ENCODE peak calls at places on chromosome 4, in ten cellular contexts. Q is CD8-positive, alpha-beta T cell; M is left ventricle myocardium inferior; O is A549; D is tibial nerve; C is HCT116; R is hepatocyte; I is sigmoid colon; N is aorta; U is heart right ventricle. J is an unnamed sample. For H3K4me1, the result is how much of the 10 kb centered on the place peaks cover.

GRCh38 chr4:159434496-159435241 is 331.8 kb downstream of the RAPGEF2 start:
- DNase-seq in U (no peak), D (no peak), M (no peak), Q (no peak), R (no peak), O (no peak), N (no peak), C (no peak), I (no peak), J (no peak)

GRCh38 chr4:100838286-100838685 is 320.5 kb upstream of the EMCN start:
- DNase-seq in U (no peak), Q (no peak), N (no peak), C (no peak), R (no peak), O (no peak), D (no peak), M (no peak), I (no peak), J (no peak)

GRCh38 chr4:34105311-34105710 is 2139.0 kb downstream of the ARAP2 start:
- DNase-seq in C (no peak), I (no peak), D (no peak), O (no peak), Q (no peak), N (no peak), R (no peak), U (no peak), M (no peak), J (no peak)

GRCh38 chr4:140333523-140333922 is 39.9 kb upstream of the SCOC start:
- DNase-seq in R (no peak), N (no peak), I (no peak), D (no peak), U (no peak), C (no peak), O (no peak), Q (no peak), M (no peak), J (no peak)

GRCh38 chr4:14167876-14168510 is 540.5 kb upstream of the BOD1L1 start:
- DNase-seq in R (no peak), U (no peak), N (no peak), M (no peak), D (no peak), C (no peak), I (no peak), O (no peak), Q (no peak), J (no peak)

GRCh38 chr4:24042094-24042493 is 152.2 kb upstream of the PPARGC1A start:
- DNase-seq in O (no peak), R (no peak), N (no peak), D (no peak), U (no peak), C (no peak), Q (no peak), M (no peak), I (no peak), J (no peak)

GRCh38 chr4:140296335-140296753 is 77.1 kb upstream of the SCOC start:
- DNase-seq in I (peak), R (peak), N (peak), O (peak), M (peak), U (peak), D (peak), Q (no peak), C (peak), J (peak)

GRCh38 chr4:22532896-22533295 is 17.0 kb upstream of the ADGRA3 start:
- DNase-seq in I (no peak), N (no peak), C (no peak), R (no peak), D (no peak), Q (no peak), U (no peak), O (no peak), M (no peak), J (no peak)

GRCh38 chr4:1939664-1940509 is 68.7 kb downstream of the NSD2 start:
- DNase-seq in C (peak), R (no peak), Q (no peak), O (no peak), I (no peak), D (no peak), N (no peak), M (no peak), U (no peak), J (no peak)
- H3K27ac ChIP-seq in C (peak), R (peak), Q (no peak), O (no peak), I (no peak), D (no peak), N (no peak), M (peak), U (peak), J (peak)

GRCh38 chr4:168480991-168481588 is 798 bp upstream of the DDX60L start:
- DNase-seq in D (no peak), C (peak), R (peak), M (no peak), Q (peak), O (peak), U (no peak), I (peak), N (no peak), J (no peak)

GRCh38 chr4:168485511-168485910 is 5.2 kb upstream of the DDX60L start:
- DNase-seq in N (no peak), O (no peak), U (no peak), D (no peak), C (no peak), I (no peak), Q (no peak), M (no peak), R (no peak), J (no peak)

GRCh38 chr4:168484626-168485025 is 4.3 kb upstream of the DDX60L start:
- DNase-seq in U (no peak), I (no peak), C (no peak), M (no peak), N (no peak), R (peak), O (no peak), D (no peak), Q (no peak), J (no peak)

GRCh38 chr4:168486961-168487820 is 6.9 kb upstream of the DDX60L start:
- DNase-seq in U (no peak), D (no peak), N (no peak), Q (no peak), I (no peak), R (peak), O (peak), C (peak), M (no peak), J (no peak)

GRCh38 chr4:168483786-168484185 is 3.5 kb upstream of the DDX60L start:
- DNase-seq in M (no peak), D (no peak), Q (no peak), C (no peak), O (no peak), U (no peak), R (no peak), N (no peak), I (no peak), J (no peak)
- H3K4me1 ChIP-seq in M (under half), D (under half), Q (under half), C (half or more), O (under half), U (under half), R (under half), N (under half), I (under half), J (under half)

GRCh38 chr4:2042207-2042946 is 16.8 kb upstream of the NAT8L start:
- DNase-seq in R (peak), N (no peak), C (no peak), D (no peak), I (no peak), M (no peak), O (no peak), Q (no peak), U (no peak), J (no peak)
- H3K4me3 ChIP-seq in R (peak), N (peak), C (peak), D (peak), I (peak), M (peak), O (peak), Q (peak), U (peak), J (peak)

DNA sequence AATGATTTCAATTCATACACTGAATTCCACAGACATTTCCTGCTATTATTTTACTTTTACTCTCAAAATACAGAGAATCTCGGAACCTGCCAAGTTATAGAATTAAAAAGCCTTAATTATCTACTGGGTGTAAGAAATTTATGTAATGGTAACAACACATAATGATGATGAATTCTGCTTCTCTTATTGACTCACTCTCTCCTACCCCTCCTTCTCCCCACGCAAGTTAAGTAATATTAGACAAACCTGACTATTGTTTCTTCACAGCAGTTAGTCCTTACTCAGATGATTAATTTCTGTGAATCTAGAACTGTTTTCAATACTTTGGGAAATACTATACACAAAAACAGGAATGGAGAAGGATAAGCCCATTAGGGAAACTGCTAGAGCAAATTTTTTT is 762.0 kb downstream of the CCSER1 start:
- DNase-seq in U (no peak), Q (no peak), C (no peak), M (no peak), D (no peak), O (no peak), R (no peak), I (no peak), N (no peak), J (no peak)
- H3K27ac ChIP-seq in U (no peak), Q (no peak), C (no peak), M (no peak), D (no peak), O (no peak), R (no peak), I (no peak), N (no peak), J (no peak)

GRCh38 chr4:78661086-78661690 is 109.6 kb downstream of the ANXA3 start:
- DNase-seq in M (no peak), R (no peak), Q (no peak), N (no peak), I (no peak), U (no peak), C (no peak), D (no peak), O (no peak), J (no peak)
- H3K4me1 ChIP-seq in M (under half), R (under half), Q (under half), N (under half), I (under half), U (under half), C (under half), D (under half), O (under half), J (under half)

GRCh38 chr4:87065016-87065415 is 130.2 kb downstream of the AFF1 start:
- DNase-seq in U (no peak), I (no peak), N (no peak), D (no peak), Q (no peak), O (no peak), R (no peak), M (no peak), C (no peak), J (no peak)
- H3K4me3 ChIP-seq in U (no peak), I (no peak), N (no peak), D (no peak), Q (no peak), O (no peak), R (no peak), M (no peak), C (no peak), J (no peak)

GRCh38 chr4:11702886-11703555 is 274.3 kb upstream of the HS3ST1 start:
- DNase-seq in R (no peak), U (no peak), I (no peak), C (no peak), D (no peak), N (no peak), M (no peak), Q (no peak), O (no peak), J (no peak)
- H3K27ac ChIP-seq in R (no peak), U (no peak), I (no peak), C (peak), D (no peak), N (no peak), M (no peak), Q (no peak), O (no peak), J (no peak)